ENCODE peak calls at places on chromosomes 1 and 21, in four cellular contexts. Q is upper lobe of right lung, G is gastroesophageal sphincter, X is left colon. F is an unnamed sample.

GRCh38 chr1:52192436-52192835 is 50.5 kb downstream of the ZFYVE9 start:
- ATAC-seq in Q (no peak), X (no peak), G (no peak), F (no peak)

GRCh38 chr1:162587761-162588260 is 26.3 kb downstream of the UAP1 start:
- ATAC-seq in G (no peak), Q (no peak), X (no peak), F (no peak)

GRCh38 chr1:175191654-175192053 is 922 bp downstream of the KIAA0040 start:
- ATAC-seq in G (no peak), X (peak; percentile 34), Q (peak; percentile 20), F (peak; percentile 36)

GRCh38 chr1:97332716-97333115 is 588.1 kb downstream of the DPYD start:
- ATAC-seq in Q (no peak), G (no peak), X (no peak), F (no peak)

GRCh38 chr21:45120975-45121374 is 46.6 kb downstream of the ADARB1 start:
- ATAC-seq in G (no peak), Q (no peak), X (peak; percentile 71), F (no peak)

GRCh38 chr1:40625076-40625475 is 40.4 kb downstream of the RIMS3 start:
- ATAC-seq in G (no peak), X (peak; percentile 58), Q (peak; percentile 71), F (peak; percentile 53)

GRCh38 chr1:184574588-184574987 is 180.1 kb downstream of the EDEM3 start:
- ATAC-seq in X (no peak), Q (peak; percentile 61), G (no peak), F (no peak)

GRCh38 chr1:206001476-206001888 is 1.7 kb downstream of the RAB7B start:
- ATAC-seq in G (peak; percentile 90), X (peak; percentile 31), Q (peak; percentile 82), F (peak; percentile 84)

GRCh38 chr1:41712687-41713086 is 206.0 kb downstream of the HIVEP3 start:
- ATAC-seq in X (no peak), Q (no peak), G (no peak), F (no peak)

GRCh38 chr1:152752225-152752624 is 5.6 kb upstream of the KPRP start:
- ATAC-seq in G (no peak), X (no peak), Q (peak; percentile 64), F (peak; percentile 94)

GRCh38 chr1:179091691-179092165 is 9.9 kb downstream of the TOR3A start:
- ATAC-seq in Q (peak; percentile 78), G (peak; percentile 91), X (peak; percentile 17), F (no peak)

GRCh38 chr1:41806472-41807155 is 112.1 kb downstream of the HIVEP3 start:
- ATAC-seq in X (no peak), Q (no peak), G (no peak), F (no peak)

GRCh38 chr1:116393792-116394191 is 20.7 kb downstream of the ATP1A1 start:
- ATAC-seq in G (no peak), X (peak; percentile 57), Q (no peak), F (no peak)

GRCh38 chr1:86692636-86693035 is 11.7 kb upstream of the SH3GLB1 start:
- ATAC-seq in X (no peak), G (no peak), Q (no peak), F (no peak)

GRCh38 chr1:111179968-111180533 is 20.4 kb downstream of the DENND2D start:
- ATAC-seq in X (peak; percentile 52), G (no peak), Q (no peak), F (no peak)

GRCh38 chr1:234093741-234094140 is 189.3 kb downstream of the SLC35F3 start:
- ATAC-seq in Q (peak; percentile 32), G (peak; percentile 31), X (no peak), F (no peak)

GRCh38 chr1:145963218-145964019 is 956 bp downstream of the ANKRD34A start:
- ATAC-seq in Q (no peak), G (no peak), X (no peak), F (no peak)

GRCh38 chr1:25100151-25100841 is 132.0 kb downstream of the SYF2 start:
- ATAC-seq in Q (no peak), G (no peak), X (no peak), F (no peak)

GRCh38 chr1:12454406-12455391 is 163.3 kb downstream of the DHRS3 start:
- ATAC-seq in G (peak; percentile 76), X (no peak), Q (peak; percentile 59), F (no peak)

GRCh38 chr1:36502616-36503015 is 19.9 kb upstream of the CSF3R start:
- ATAC-seq in G (no peak), X (no peak), Q (no peak), F (no peak)

GRCh38 chr1:11248169-11248568 is 14.2 kb downstream of the MTOR start:
- ATAC-seq in G (no peak), Q (no peak), X (no peak), F (no peak)

GRCh38 chr21:33658919-33659318 is 16.6 kb downstream of the ITSN1 start:
- ATAC-seq in X (no peak), G (no peak), Q (no peak), F (no peak)

GRCh38 chr1:43414634-43415223 is 25.0 kb downstream of the SZT2 start:
- ATAC-seq in X (peak; percentile 83), Q (peak; percentile 93), G (peak; percentile 57), F (peak; percentile 70)

GRCh38 chr1:67383999-67384638 is 46.1 kb downstream of the SERBP1 start:
- ATAC-seq in Q (no peak), G (no peak), X (no peak), F (no peak)

GRCh38 chr1:3134378-3135072 is 65.5 kb downstream of the PRDM16 start:
- ATAC-seq in X (no peak), G (no peak), Q (peak; percentile 45), F (no peak)

GRCh38 chr1:89309828-89310227 is 37.2 kb upstream of the GBP5 start:
- ATAC-seq in G (no peak), X (no peak), Q (no peak), F (no peak)

GRCh38 chr1:48552903-48553626 is 81.1 kb upstream of the SPATA6 start:
- ATAC-seq in Q (peak; percentile 28), X (no peak), G (no peak), F (no peak)

GRCh38 chr1:27513958-27514357 is 24.0 kb upstream of the WASF2 start:
- ATAC-seq in Q (peak; percentile 71), X (no peak), G (peak; percentile 53), F (no peak)

GRCh38 chr1:41380979-41381690 is 19.9 kb downstream of the FOXO6 start:
- ATAC-seq in G (peak; percentile 8), Q (peak; percentile 4), X (no peak), F (no peak)

GRCh38 chr1:37817481-37817880 is 9.5 kb upstream of the YRDC start:
- ATAC-seq in G (peak; percentile 75), X (peak; percentile 61), Q (no peak), F (peak; percentile 68)

GRCh38 chr1:9350011-9350907 is 57.6 kb downstream of the SPSB1 start:
- ATAC-seq in Q (no peak), G (peak; percentile 54), X (peak; percentile 81), F (peak; percentile 51)

GRCh38 chr1:5713101-5713820 is 279.0 kb downstream of the NPHP4 start:
- ATAC-seq in Q (no peak), X (no peak), G (no peak), F (no peak)